ENCODE peak calls at places on chromosome X, in four cellular contexts. F is RWPE2, D is foreskin fibroblast, G is left ventricle myocardium inferior. K is an unnamed sample.

GRCh38 chrX:39757971-39758370 is 339.8 kb downstream of the BCOR start:
- DNase-seq in F (no peak), D (no peak), G (no peak), K (no peak)

GRCh38 chrX:118520206-118520857 is 24.7 kb downstream of the DOCK11 start:
- DNase-seq in F (no peak), D (peak; percentile 74), G (no peak), K (no peak)

GRCh38 chrX:8783100-8784098 is 17.8 kb downstream of the FAM9A start:
- DNase-seq in F (no peak), D (no peak), G (no peak), K (no peak)

GRCh38 chrX:67207912-67208311 is 335.9 kb upstream of the AR start:
- DNase-seq in F (no peak), D (no peak), G (no peak), K (no peak)

GRCh38 chrX:152646961-152647360 is 9.3 kb downstream of the GABRQ start:
- DNase-seq in F (no peak), D (no peak), G (no peak), K (no peak)

GRCh38 chrX:42839632-42840031 is 61.7 kb upstream of the PPP1R2C start:
- DNase-seq in F (no peak), D (no peak), G (no peak), K (no peak)

GRCh38 chrX:153944140-153944799 is at the start of gene RENBP:
- DNase-seq in F (no peak), D (no peak), G (peak; percentile 61), K (peak; percentile 73)

GRCh38 chrX:41730101-41730500 is 6.1 kb downstream of the GPR82 start:
- DNase-seq in F (no peak), D (peak; percentile 25), G (no peak), K (no peak)

GRCh38 chrX:124023838-124024238 is 62.3 kb downstream of the STAG2 start:
- DNase-seq in F (no peak), D (no peak), G (no peak), K (no peak)

GRCh38 chrX:19382500-19383145 is 38.9 kb downstream of the PDHA1 start:
- DNase-seq in F (no peak), D (no peak), G (peak; percentile 34), K (peak; percentile 41)

GRCh38 chrX:68646421-68646820 is 1.0 kb upstream of the STARD8 start:
- DNase-seq in F (no peak), D (no peak), G (peak; percentile 27), K (no peak)

GRCh38 chrX:39791691-39792090 is 306.1 kb downstream of the BCOR start:
- DNase-seq in F (no peak), D (no peak), G (no peak), K (no peak)

GRCh38 chrX:39613508-39613921 is 484.2 kb downstream of the BCOR start:
- DNase-seq in F (no peak), D (no peak), G (peak; percentile 35), K (no peak)

GRCh38 chrX:154981116-154981411 is 41.5 kb downstream of the F8 start:
- DNase-seq in F (no peak), D (no peak), G (no peak), K (no peak)

GRCh38 chrX:13520931-13521330 is 48.5 kb upstream of the EGFL6 start:
- DNase-seq in F (no peak), D (no peak), G (no peak), K (no peak)

GRCh38 chrX:9765737-9766098 is at the start of gene GPR143:
- DNase-seq in F (no peak), D (no peak), G (no peak), K (no peak)

GRCh38 chrX:150897371-150898319 is 823 bp downstream of the CD99L2 start:
- DNase-seq in F (no peak), D (no peak), G (no peak), K (no peak)

GRCh38 chrX:63506320-63506719 is 155.2 kb upstream of the SPIN4 start:
- DNase-seq in F (no peak), D (peak; percentile 16), G (no peak), K (no peak)
- TF ChIP-seq CTCF in F (peak; percentile 33), D (peak; percentile 17), G (peak; percentile 46), K (peak; percentile 22)

DNA sequence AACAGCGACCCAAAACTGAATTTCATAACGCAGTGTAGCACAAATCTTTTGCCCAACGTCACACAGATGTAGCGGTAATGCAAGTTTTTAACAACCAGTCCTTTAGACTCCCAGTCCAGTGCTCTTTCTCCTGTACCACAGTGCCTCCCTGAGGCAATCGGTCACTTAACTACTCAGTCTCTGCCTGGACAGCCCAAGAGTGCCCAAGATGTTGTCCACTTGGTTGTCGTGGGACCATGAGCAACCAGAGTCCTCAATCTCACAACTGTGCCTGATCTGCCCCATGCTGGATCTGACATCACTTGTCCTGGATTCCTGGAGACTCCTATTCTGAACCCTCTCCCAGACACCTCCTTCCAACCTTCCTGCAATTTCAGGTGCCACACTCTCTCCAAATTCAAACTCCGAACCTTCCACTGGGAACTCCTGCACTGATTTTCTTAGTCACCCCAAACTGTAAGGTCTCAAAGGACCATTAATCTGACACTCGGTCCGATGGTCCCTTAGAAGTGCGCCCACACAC is 702 bp downstream of the MMGT1 start:
- DNase-seq in F (no peak), D (no peak), G (no peak), K (no peak)
- TF ChIP-seq CTCF in F (peak; percentile 6), D (no peak), G (peak; percentile 9), K (no peak)

DNA sequence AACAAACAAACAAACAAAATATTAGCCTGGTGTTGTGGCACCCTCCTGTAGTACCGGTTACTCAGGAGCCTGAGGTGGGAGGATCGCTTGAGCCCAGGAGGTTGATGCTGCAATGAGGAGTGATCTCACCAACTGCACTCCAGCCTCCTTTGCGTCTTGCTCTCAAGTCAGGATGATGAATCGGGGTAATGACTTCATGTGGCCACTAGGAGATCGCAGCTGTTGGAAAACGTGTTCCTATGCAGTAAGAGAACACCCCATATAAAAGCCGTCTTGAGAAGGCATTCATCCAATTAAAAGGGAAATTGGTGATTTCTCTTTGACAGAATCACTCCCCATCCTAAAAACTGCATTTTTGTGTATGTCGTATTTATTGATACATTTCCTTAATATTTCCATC is 6.9 kb downstream of the CCNB3 start:
- DNase-seq in F (no peak), D (no peak), G (no peak), K (no peak)
- TF ChIP-seq CTCF in F (no peak), D (peak; percentile 8), G (peak; percentile 30), K (peak; percentile 43)

GRCh38 chrX:16114640-16115039 is 8.7 kb upstream of the GRPR start:
- DNase-seq in F (no peak), D (peak; percentile 87), G (no peak), K (no peak)

GRCh38 chrX:16113978-16114554 is 9.3 kb upstream of the GRPR start:
- DNase-seq in F (no peak), D (no peak), G (no peak), K (no peak)

DNA sequence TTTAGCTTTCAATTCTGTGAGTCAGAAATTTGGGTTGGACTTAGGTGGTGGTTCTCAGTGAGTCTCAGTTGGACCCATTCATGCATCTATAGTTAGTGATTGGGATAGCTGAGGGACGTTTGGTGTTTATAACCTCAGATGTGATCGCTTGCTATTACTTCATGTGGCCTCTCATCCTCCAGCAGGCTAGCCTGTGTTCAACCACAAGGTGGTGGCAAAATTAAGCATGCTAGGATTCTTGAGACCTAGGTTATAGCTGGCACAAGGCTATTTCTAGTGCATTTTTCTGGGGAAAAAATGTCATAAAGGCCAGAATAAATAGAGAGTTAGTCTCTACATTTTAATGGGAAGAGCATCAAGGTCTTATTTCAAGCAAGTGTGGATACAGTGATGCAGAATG is 10.9 kb upstream of the GRPR start:
- DNase-seq in F (no peak), D (no peak), G (no peak), K (no peak)
- TF ChIP-seq CTCF in F (no peak), D (no peak), G (no peak), K (no peak)

GRCh38 chrX:75118296-75118695 is 37.8 kb downstream of the ABCB7 start:
- DNase-seq in F (no peak), D (no peak), G (no peak), K (no peak)
- TF ChIP-seq CTCF in F (no peak), D (no peak), G (no peak), K (no peak)

GRCh38 chrX:93875621-93876282 is 201.7 kb downstream of the FAM133A start:
- DNase-seq in F (no peak), D (no peak), G (no peak), K (no peak)

DNA sequence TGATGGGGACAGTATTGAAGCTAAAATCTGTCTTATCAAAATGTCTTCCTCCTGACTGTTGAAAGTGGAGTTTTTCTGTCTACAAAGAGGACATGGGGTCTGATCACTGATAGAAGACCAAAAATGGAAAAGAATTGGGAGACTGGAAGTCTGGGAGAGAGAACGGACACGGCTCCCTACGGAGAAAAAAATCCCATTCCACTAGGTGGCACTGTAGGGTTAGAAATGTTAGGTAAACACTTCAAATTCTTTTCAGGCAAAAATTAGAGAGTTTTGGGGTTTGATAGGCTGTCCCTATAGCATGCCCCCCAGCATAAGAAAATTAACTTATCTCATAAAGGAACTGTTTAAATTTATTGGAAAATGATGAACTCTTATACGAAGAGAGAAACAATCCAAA is 200.5 kb downstream of the FAM133A start:
- DNase-seq in F (no peak), D (no peak), G (no peak), K (no peak)
- TF ChIP-seq CTCF in F (peak; percentile 43), D (no peak), G (peak; percentile 22), K (no peak)

GRCh38 chrX:131068945-131069719 is 11.0 kb downstream of the ARHGAP36 start:
- DNase-seq in F (no peak), D (no peak), G (no peak), K (no peak)
- TF ChIP-seq CTCF in F (no peak), D (peak; percentile 9), G (peak; percentile 43), K (no peak)

GRCh38 chrX:119753639-119754257 is 4.6 kb upstream of the SOWAHD start:
- DNase-seq in F (no peak), D (no peak), G (no peak), K (no peak)
- TF ChIP-seq CTCF in F (peak; percentile 24), D (peak; percentile 25), G (peak; percentile 45), K (peak; percentile 60)